ENCODE peak calls at places on chromosomes 16 and 17, in five cellular contexts. G is aorta, W is right lobe of liver, N is adipocyte, S is cardiac muscle cell. I is an unnamed sample.

GRCh38 chr17:63930951-63931575 is 1.1 kb downstream of the CD79B start:
- DNase-seq in G (no peak), W (peak; percentile 74), N (no peak), S (no peak), I (peak; percentile 97)

GRCh38 chr16:67150833-67151396 is at the start of gene B3GNT9:
- DNase-seq in G (peak; percentile 93), W (peak; percentile 73), N (peak; percentile 87), S (peak; percentile 72), I (peak; percentile 86)

GRCh38 chr17:34886831-34887230 is 74.4 kb downstream of the CCT6B start:
- DNase-seq in G (no peak), W (no peak), N (no peak), S (no peak), I (no peak)

GRCh38 chr16:87203060-87203656 is 114.0 kb downstream of the C16orf95 start:
- DNase-seq in G (peak; percentile 89), W (no peak), N (peak; percentile 88), S (peak; percentile 81), I (no peak)

GRCh38 chr17:18027280-18027679 is 11.7 kb downstream of the ATPAF2 start:
- DNase-seq in G (no peak), W (peak; percentile 80), N (no peak), S (no peak), I (no peak)

GRCh38 chr16:64830653-64831052 is 291.2 kb downstream of the CDH11 start:
- DNase-seq in G (no peak), W (no peak), N (peak; percentile 90), S (no peak), I (no peak)

GRCh38 chr17:81337449-81337848 is 42.3 kb upstream of the SLC38A10 start:
- DNase-seq in G (no peak), W (peak; percentile 77), N (no peak), S (no peak), I (peak; percentile 76)

GRCh38 chr16:3509470-3509928 is 8.7 kb downstream of the CLUAP1 start:
- DNase-seq in G (no peak), W (peak; percentile 43), N (no peak), S (no peak), I (peak; percentile 84)

GRCh38 chr16:50263060-50263909 is 3.1 kb upstream of the ADCY7 start:
- DNase-seq in G (peak; percentile 70), W (no peak), N (no peak), S (no peak), I (peak; percentile 70)

GRCh38 chr17:76240461-76241204 is at the start of gene RNF157:
- DNase-seq in G (peak; percentile 85), W (peak; percentile 73), N (peak; percentile 77), S (peak; percentile 88), I (peak; percentile 91)

GRCh38 chr17:76241776-76242175 is 1.5 kb upstream of the RNF157 start:
- DNase-seq in G (peak; percentile 48), W (no peak), N (no peak), S (no peak), I (no peak)

GRCh38 chr17:76238847-76239537 is 1.3 kb downstream of the RNF157 start:
- DNase-seq in G (no peak), W (no peak), N (no peak), S (no peak), I (no peak)

GRCh38 chr17:76239538-76240274 is 587 bp downstream of the RNF157 start:
- DNase-seq in G (peak; percentile 79), W (no peak), N (no peak), S (peak; percentile 17), I (peak; percentile 83)

GRCh38 chr17:76241205-76241539 is 879 bp upstream of the RNF157 start:
- DNase-seq in G (peak; percentile 63), W (no peak), N (peak; percentile 52), S (no peak), I (no peak)
- H3K4me1 ChIP-seq in G (no peaks in the 10 kb centered on the region), W (peaks cover 2% of the 10 kb centered on the region), N (peaks cover 28% of the 10 kb centered on the region), S (peaks cover 3% of the 10 kb centered on the region), I (peaks cover 36% of the 10 kb centered on the region)

GRCh38 chr17:49616546-49617205 is 41.0 kb downstream of the NXPH3 start:
- DNase-seq in G (peak; percentile 82), W (no peak), N (peak; percentile 75), S (no peak), I (no peak)
- H3K36me3 ChIP-seq in G (peaks cover 4% of the 10 kb centered on the region), W (peaks cover 36% of the 10 kb centered on the region), N (peaks cover 56% of the 10 kb centered on the region), S (peaks cover 40% of the 10 kb centered on the region), I (peaks cover 44% of the 10 kb centered on the region)

GRCh38 chr17:77313831-77314230 is 173.1 kb downstream of the SEC14L1 start:
- DNase-seq in G (peak; percentile 36), W (peak; percentile 12), N (no peak), S (no peak), I (peak; percentile 35)

GRCh38 chr17:77315010-77315409 is 174.2 kb downstream of the SEC14L1 start:
- DNase-seq in G (peak; percentile 54), W (peak; percentile 13), N (no peak), S (no peak), I (peak; percentile 38)

GRCh38 chr17:77315551-77316190 is 174.9 kb downstream of the SEC14L1 start:
- DNase-seq in G (peak; percentile 79), W (peak; percentile 64), N (no peak), S (no peak), I (peak; percentile 89)

GRCh38 chr17:77312786-77313599 is 172.2 kb downstream of the SEC14L1 start:
- DNase-seq in G (peak; percentile 88), W (peak; percentile 89), N (peak; percentile 91), S (no peak), I (peak; percentile 67)

DNA sequence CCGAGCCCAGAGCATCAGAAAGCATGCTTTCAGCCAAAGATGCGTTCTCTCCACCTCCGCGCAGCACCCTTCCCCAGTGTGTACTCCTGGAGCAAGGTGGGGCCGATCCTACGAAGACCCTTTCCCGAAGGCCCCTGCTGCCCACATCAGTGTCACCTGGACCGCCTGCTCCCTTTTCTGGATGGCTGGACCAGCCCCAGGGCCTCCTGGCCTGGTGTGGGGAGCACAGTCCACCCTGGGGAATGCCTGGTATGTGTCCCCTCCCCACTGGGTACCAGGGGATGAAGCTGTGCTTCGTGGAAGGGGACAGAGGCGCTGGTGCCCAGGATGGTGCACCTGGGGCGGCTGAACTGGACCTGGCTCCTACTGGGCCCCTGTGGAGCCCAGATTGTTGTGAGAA is 173.8 kb downstream of the SEC14L1 start:
- DNase-seq in G (peak; percentile 69), W (peak; percentile 48), N (no peak), S (no peak), I (peak; percentile 43)
- H3K4me1 ChIP-seq in G (no peaks in the 10 kb centered on the region), W (no peaks in the 10 kb centered on the region), N (peaks cover 57% of the 10 kb centered on the region), S (peaks cover 18% of the 10 kb centered on the region), I (peaks cover 86% of the 10 kb centered on the region)

GRCh38 chr17:28585891-28586290 is 9.2 kb upstream of the ALDOC start:
- DNase-seq in G (no peak), W (no peak), N (no peak), S (no peak), I (no peak)
- H3K36me3 ChIP-seq in G (no peaks in the 10 kb centered on the region), W (peaks cover 46% of the 10 kb centered on the region), N (peaks cover 28% of the 10 kb centered on the region), S (peaks cover 52% of the 10 kb centered on the region), I (peaks cover 22% of the 10 kb centered on the region)

GRCh38 chr17:7034955-7035590 is 742 bp upstream of the SLC16A13 start:
- DNase-seq in G (no peak), W (no peak), N (no peak), S (no peak), I (no peak)
- H3K4me1 ChIP-seq in G (no peaks in the 10 kb centered on the region), W (no peaks in the 10 kb centered on the region), N (peaks cover 14% of the 10 kb centered on the region), S (peaks cover 16% of the 10 kb centered on the region), I (peaks cover 50% of the 10 kb centered on the region)

GRCh38 chr16:88871730-88872416 is 5.4 kb upstream of the PABPN1L start:
- DNase-seq in G (no peak), W (no peak), N (no peak), S (no peak), I (no peak)
- H3K36me3 ChIP-seq in G (no peaks in the 10 kb centered on the region), W (no peaks in the 10 kb centered on the region), N (no peaks in the 10 kb centered on the region), S (no peaks in the 10 kb centered on the region), I (no peaks in the 10 kb centered on the region)

GRCh38 chr17:2393954-2394749 is 6.7 kb downstream of the MNT start:
- DNase-seq in G (no peak), W (peak; percentile 60), N (no peak), S (no peak), I (peak; percentile 89)

GRCh38 chr17:2392252-2393183 is 8.3 kb downstream of the MNT start:
- DNase-seq in G (peak; percentile 98), W (peak; percentile 98), N (peak; percentile 99), S (peak; percentile 97), I (peak; percentile 99)

GRCh38 chr17:2393184-2393953 is 7.5 kb downstream of the MNT start:
- DNase-seq in G (peak; percentile 96), W (peak; percentile 95), N (peak; percentile 96), S (peak; percentile 93), I (peak; percentile 98)

GRCh38 chr17:2390199-2390880 is 10.5 kb downstream of the MNT start:
- DNase-seq in G (no peak), W (no peak), N (no peak), S (no peak), I (no peak)

DNA sequence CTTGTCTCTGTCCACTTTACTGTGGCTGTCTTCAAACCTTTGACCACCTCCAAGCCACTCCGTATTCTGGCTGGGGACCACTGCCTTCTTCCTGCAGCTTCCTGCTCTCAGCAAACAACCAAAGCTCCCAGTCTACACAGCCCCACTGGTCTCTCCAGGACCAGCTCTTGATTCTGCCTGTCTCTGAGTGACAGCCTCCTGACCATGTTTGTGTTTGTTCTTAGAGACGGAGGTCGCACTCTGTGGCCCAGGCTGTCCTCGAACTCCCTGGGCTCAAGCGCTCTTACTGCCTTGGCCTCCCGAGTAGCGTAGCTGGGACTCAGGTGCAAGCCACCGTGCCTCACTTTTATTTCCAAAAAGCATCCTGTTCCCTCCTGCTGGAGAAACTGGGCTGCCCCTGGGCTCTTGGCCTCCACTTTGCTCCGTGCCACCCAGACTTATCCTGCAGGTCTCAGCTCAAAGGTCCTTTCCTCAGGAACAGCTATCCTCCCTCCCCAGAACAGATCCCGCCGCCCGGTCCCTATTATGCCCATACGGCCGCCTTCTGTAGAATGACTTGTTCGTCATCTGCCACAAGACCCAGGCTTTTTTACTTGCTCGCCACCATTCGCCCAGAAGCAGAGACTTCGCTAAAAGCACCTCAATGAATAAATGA is 9.1 kb downstream of the MNT start:
- DNase-seq in G (no peak), W (peak; percentile 61), N (no peak), S (no peak), I (peak; percentile 86)
- H3K4me1 ChIP-seq in G (no peaks in the 10 kb centered on the region), W (no peaks in the 10 kb centered on the region), N (peaks cover 50% of the 10 kb centered on the region), S (peaks cover 32% of the 10 kb centered on the region), I (peaks cover 53% of the 10 kb centered on the region)

GRCh38 chr17:82486186-82487084 is 27.9 kb downstream of the NARF start:
- DNase-seq in G (no peak), W (no peak), N (no peak), S (no peak), I (no peak)
- H3K36me3 ChIP-seq in G (no peaks in the 10 kb centered on the region), W (peaks cover 38% of the 10 kb centered on the region), N (peaks cover 55% of the 10 kb centered on the region), S (peaks cover 57% of the 10 kb centered on the region), I (peaks cover 6% of the 10 kb centered on the region)